ENCODE peak calls at places on chromosomes 2 and 18, in seven cellular contexts. J is non-pigmented ciliary epithelial cell; V is T follicular helper cell; S is NCI-H1105; F is EH; N is T1000; Q is CD4-positive, alpha-beta T cell. G is an unnamed sample.

GRCh38 chr2:84888401-84889276 is 7.8 kb upstream of the TRABD2A start:
- DNase-seq in N (no peak), V (peak), Q (peak), S (no peak), F (peak), J (no peak), G (no peak)

GRCh38 chr2:160324161-160324768 is 124.2 kb upstream of the ITGB6 start:
- DNase-seq in V (peak), J (no peak), S (no peak), F (peak), N (no peak), Q (peak), G (no peak)

GRCh38 chr2:240296611-240297552 is 138.6 kb upstream of the GPC1 start:
- DNase-seq in J (no peak), Q (no peak), F (no peak), S (no peak), N (no peak), V (no peak), G (no peak)

GRCh38 chr2:153770359-153770991 is 101.2 kb upstream of the GALNT13 start:
- DNase-seq in Q (no peak), J (no peak), N (no peak), F (no peak), V (no peak), S (no peak), G (no peak)

GRCh38 chr18:51266736-51267135 is 69.3 kb upstream of the MEX3C start:
- DNase-seq in V (no peak), F (no peak), Q (no peak), S (no peak), N (no peak), J (no peak), G (no peak)

GRCh38 chr2:230413465-230413864 is 2.5 kb upstream of the SP100 start:
- DNase-seq in J (no peak), S (no peak), N (no peak), V (no peak), F (no peak), Q (no peak), G (no peak)

GRCh38 chr2:168392031-168392430 is 64.0 kb upstream of the CERS6 start:
- DNase-seq in Q (no peak), J (no peak), V (no peak), N (no peak), S (no peak), F (peak), G (no peak)

GRCh38 chr2:120503793-120504571 is 158.0 kb downstream of the INHBB start:
- DNase-seq in S (no peak), J (no peak), N (no peak), V (no peak), F (peak), Q (no peak), G (no peak)

GRCh38 chr2:210541280-210541902 is 15.0 kb upstream of the CPS1 start:
- DNase-seq in N (no peak), S (no peak), J (no peak), F (no peak), V (no peak), Q (no peak), G (no peak)

GRCh38 chr2:176638167-176639015 is 369.1 kb downstream of the MTX2 start:
- DNase-seq in J (no peak), V (peak), N (peak), F (peak), S (peak), Q (peak), G (no peak)